ENCODE peak calls at places on chromosome 22, in ten cellular contexts. T, A, L, B, Q, S, C, Y, R and K are unnamed samples.

GRCh38 chr22:27799334-27800249 is 2.0 kb downstream of the MN1 start:
- DNase-seq in L (peak), C (no peak), S (no peak), R (no peak), Y (no peak), T (no peak), B (no peak), Q (no peak), A (peak), K (no peak)

GRCh38 chr22:43996170-43996980 is 27.7 kb upstream of the PARVB start:
- DNase-seq in Y (peak), C (peak), L (peak), B (peak), A (peak), T (peak), R (no peak), S (no peak), Q (peak), K (no peak)

GRCh38 chr22:44709881-44710400 is 7.9 kb downstream of the PRR5 start:
- DNase-seq in Y (no peak), Q (no peak), C (no peak), B (no peak), S (no peak), A (no peak), T (no peak), L (no peak), R (no peak), K (no peak)

GRCh38 chr22:47138898-47139789 is 376.7 kb downstream of the TBC1D22A start:
- DNase-seq in S (no peak), Y (no peak), A (no peak), L (no peak), R (no peak), C (no peak), Q (no peak), T (no peak), B (no peak), K (no peak)

GRCh38 chr22:38766076-38766777 is 10.4 kb upstream of the SUN2 start:
- DNase-seq in T (no peak), A (peak), L (no peak), Y (peak), B (no peak), R (peak), C (no peak), S (peak), Q (no peak), K (peak)

GRCh38 chr22:30317778-30318177 is 9.0 kb downstream of the TBC1D10A start:
- DNase-seq in B (no peak), S (no peak), Y (no peak), C (no peak), R (no peak), Q (no peak), L (no peak), T (no peak), A (no peak), K (no peak)

GRCh38 chr22:30313527-30314385 is 13.0 kb downstream of the TBC1D10A start:
- DNase-seq in T (no peak), A (no peak), Y (no peak), R (no peak), Q (no peak), S (no peak), C (no peak), L (no peak), B (no peak), K (no peak)

GRCh38 chr22:48805516-48805915 is 1022.2 kb downstream of the BRD1 start:
- DNase-seq in L (no peak), B (no peak), Y (no peak), T (no peak), Q (no peak), S (no peak), C (no peak), A (no peak), R (no peak), K (no peak)

GRCh38 chr22:30781271-30781875 is 86.7 kb downstream of the OSBP2 start:
- DNase-seq in Y (no peak), A (no peak), B (no peak), R (no peak), S (no peak), T (no peak), Q (no peak), L (no peak), C (no peak), K (no peak)

GRCh38 chr22:24796860-24797259 is 9.2 kb upstream of the SGSM1 start:
- DNase-seq in L (no peak), A (no peak), Y (no peak), S (no peak), C (no peak), Q (no peak), R (no peak), T (no peak), B (no peak), K (no peak)

GRCh38 chr22:49705631-49706352 is 121.9 kb downstream of the BRD1 start:
- DNase-seq in Q (peak), A (no peak), R (no peak), S (no peak), B (no peak), L (no peak), T (no peak), Y (no peak), C (no peak), K (no peak)

GRCh38 chr22:37242395-37242918 is 1.6 kb downstream of the RAC2 start:
- DNase-seq in L (no peak), B (peak), T (peak), Q (peak), R (no peak), Y (no peak), S (no peak), A (peak), C (peak), K (peak)

GRCh38 chr22:39868741-39869140 is 24.8 kb downstream of the ENTHD1 start:
- DNase-seq in Q (no peak), A (no peak), R (no peak), Y (no peak), C (no peak), L (no peak), T (no peak), B (no peak), S (no peak), K (no peak)

GRCh38 chr22:27331526-27332281 is 469.9 kb downstream of the MN1 start:
- DNase-seq in Q (no peak), Y (peak), B (peak), R (peak), L (peak), C (no peak), A (peak), T (no peak), S (peak), K (peak)

GRCh38 chr22:19843107-19843856 is 11.4 kb downstream of the GNB1L start:
- DNase-seq in L (no peak), Y (no peak), T (no peak), R (no peak), C (no peak), Q (no peak), A (no peak), S (no peak), B (no peak), K (peak)

GRCh38 chr22:46511391-46512370 is 25.7 kb downstream of the CELSR1 start:
- DNase-seq in L (no peak), S (no peak), B (no peak), T (no peak), R (no peak), Q (no peak), C (no peak), Y (no peak), A (no peak), K (no peak)

GRCh38 chr22:24588370-24588755 is 4.5 kb downstream of the LRRC75B start:
- DNase-seq in T (no peak), L (no peak), A (no peak), Q (no peak), R (no peak), C (no peak), Y (peak), B (no peak), S (peak), K (peak)

GRCh38 chr22:32204856-32205722 is at the start of gene RFPL2:
- DNase-seq in B (no peak), R (peak), L (no peak), A (peak), S (no peak), T (peak), C (no peak), Q (no peak), Y (peak), K (peak)

GRCh38 chr22:32333769-32334639 is 23.7 kb upstream of the RFPL3 start:
- DNase-seq in B (no peak), S (peak), Q (no peak), C (no peak), Y (no peak), A (no peak), T (no peak), L (peak), R (no peak), K (no peak)

GRCh38 chr22:19727310-19728150 is 4.2 kb downstream of the GP1BB start:
- DNase-seq in Q (no peak), A (no peak), Y (no peak), C (no peak), B (no peak), L (no peak), S (no peak), T (no peak), R (no peak), K (no peak)

GRCh38 chr22:40193429-40194421 is 16.0 kb downstream of the TNRC6B start:
- DNase-seq in A (no peak), Q (no peak), L (no peak), R (peak), S (no peak), C (no peak), T (no peak), B (no peak), Y (no peak), K (peak)

GRCh38 chr22:44449061-44449682 is 48.9 kb downstream of the RTL6 start:
- DNase-seq in Y (no peak), Q (no peak), T (peak), A (peak), S (no peak), L (peak), R (peak), B (no peak), C (no peak), K (peak)

GRCh38 chr22:20176421-20177060 is 25.7 kb upstream of the CCDC188 start:
- DNase-seq in T (no peak), Q (no peak), C (no peak), S (no peak), B (no peak), R (no peak), L (no peak), Y (no peak), A (no peak), K (no peak)

GRCh38 chr22:29112102-29112501 is 39.3 kb downstream of the KREMEN1 start:
- DNase-seq in Q (no peak), L (no peak), B (no peak), A (no peak), T (no peak), C (no peak), Y (no peak), R (no peak), S (no peak), K (no peak)
- TF ChIP-seq CTCF in Q (no peak), L (no peak), B (no peak), A (no peak), T (no peak), C (no peak), Y (no peak), R (no peak), S (no peak), K (no peak)

GRCh38 chr22:22166941-22167713 is 77.5 kb upstream of the VPREB1 start:
- DNase-seq in A (no peak), B (no peak), T (no peak), Q (no peak), Y (no peak), C (no peak), R (no peak), S (no peak), L (no peak), K (no peak)
- TF ChIP-seq CTCF in A (no peak), B (no peak), T (no peak), Q (no peak), Y (no peak), C (no peak), R (no peak), S (no peak), L (no peak), K (no peak)

DNA sequence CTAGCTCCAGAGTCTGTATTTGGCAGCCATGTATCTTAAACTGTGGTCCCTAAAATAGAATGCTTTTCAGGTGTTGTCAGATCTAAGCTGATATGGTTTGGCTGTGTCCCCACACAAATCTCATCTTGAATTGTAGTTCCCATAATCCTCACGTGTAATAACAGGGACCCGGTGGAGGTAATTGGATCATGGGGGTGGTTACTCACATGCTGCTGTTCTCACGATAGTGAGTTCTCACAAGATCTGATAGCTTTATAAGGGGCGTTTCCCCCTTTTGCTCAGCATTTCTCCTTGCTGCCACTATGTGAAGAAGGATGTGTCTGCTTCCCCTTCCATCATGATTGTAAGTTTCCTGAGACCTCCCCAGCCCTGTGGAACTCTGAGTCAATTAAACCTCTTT is 199.9 kb upstream of the ISX start:
- DNase-seq in C (no peak), B (no peak), L (no peak), Y (no peak), Q (no peak), T (no peak), S (no peak), A (no peak), R (no peak), K (no peak)
- TF ChIP-seq CTCF in C (no peak), B (no peak), L (no peak), Y (no peak), Q (no peak), T (no peak), S (no peak), A (no peak), R (no peak), K (no peak)

GRCh38 chr22:28935140-28935539 is 51.8 kb downstream of the ZNRF3 start:
- DNase-seq in T (no peak), S (no peak), C (no peak), B (no peak), R (no peak), Y (no peak), A (no peak), L (no peak), Q (no peak), K (no peak)

GRCh38 chr22:28937206-28938025 is 54.0 kb downstream of the ZNRF3 start:
- DNase-seq in S (no peak), T (no peak), L (no peak), Q (no peak), B (no peak), C (no peak), R (no peak), Y (no peak), A (no peak), K (no peak)

GRCh38 chr22:28934026-28934425 is 50.7 kb downstream of the ZNRF3 start:
- DNase-seq in Q (no peak), C (no peak), R (no peak), S (peak), T (no peak), A (no peak), B (no peak), Y (no peak), L (no peak), K (no peak)

GRCh38 chr22:28936200-28936599 is 52.8 kb downstream of the ZNRF3 start:
- DNase-seq in R (no peak), Q (no peak), B (no peak), Y (no peak), S (no peak), L (no peak), A (no peak), T (no peak), C (no peak), K (no peak)

GRCh38 chr22:28935713-28936112 is 52.3 kb downstream of the ZNRF3 start:
- DNase-seq in C (no peak), T (no peak), B (no peak), S (no peak), Q (no peak), R (no peak), Y (no peak), L (no peak), A (no peak), K (no peak)
- TF ChIP-seq CTCF in C (no peak), T (peak), B (no peak), S (no peak), Q (no peak), R (no peak), Y (no peak), L (peak), A (peak), K (peak)

GRCh38 chr22:22030493-22031182 is 48.1 kb upstream of the TOP3B start:
- DNase-seq in R (peak), A (peak), L (no peak), B (no peak), Q (no peak), T (no peak), C (no peak), S (no peak), Y (no peak), K (peak)
- TF ChIP-seq CTCF in R (no peak), A (no peak), L (no peak), B (no peak), Q (no peak), T (peak), C (no peak), S (no peak), Y (no peak), K (peak)

DNA sequence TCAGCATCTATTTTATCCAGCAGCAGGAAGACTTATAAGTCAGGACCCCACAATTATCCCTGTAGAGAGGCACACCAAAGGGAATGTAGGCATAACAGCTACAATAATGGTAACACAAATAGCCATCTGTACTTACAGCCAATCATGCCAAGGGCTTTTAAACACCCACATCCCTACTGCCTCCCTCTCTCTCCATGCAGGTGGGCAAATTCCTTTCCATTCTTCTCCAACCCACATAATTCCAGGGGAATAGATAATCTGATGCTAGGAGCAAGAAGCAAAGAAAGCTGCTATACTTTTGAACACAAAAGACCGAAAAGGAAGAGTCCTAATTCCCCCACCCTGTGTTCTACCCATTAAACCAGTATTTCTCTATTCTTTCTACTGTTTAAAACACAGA is 46.7 kb downstream of the RBFOX2 start:
- DNase-seq in A (no peak), R (no peak), B (no peak), Y (no peak), L (no peak), S (no peak), Q (no peak), C (no peak), T (no peak), K (no peak)
- TF ChIP-seq CTCF in A (no peak), R (no peak), B (no peak), Y (no peak), L (no peak), S (no peak), Q (no peak), C (no peak), T (no peak), K (no peak)